ENCODE peak calls at places on chromosomes 12 and 14, in ten cellular contexts. T is effector memory CD4-positive, alpha-beta T cell; J is stomach; E is heart left ventricle; D is lung; W is left ventricle myocardium inferior; R is thoracic aorta; M is cardiac muscle cell; Y is psoas muscle; C is IMR-90. O is an unnamed sample.

GRCh38 chr12:26704214-26704613 is 128.8 kb downstream of the ITPR2 start:
- DNase-seq in R (no peak), C (no peak), D (no peak), W (no peak), T (no peak), E (no peak), M (no peak), J (no peak), Y (no peak), O (no peak)

GRCh38 chr14:77973246-77973645 is 173.3 kb downstream of the ADCK1 start:
- DNase-seq in Y (no peak), M (no peak), J (no peak), W (no peak), D (no peak), E (no peak), R (no peak), T (no peak), C (no peak), O (no peak)

GRCh38 chr12:22687677-22688076 is 62.7 kb downstream of the ETNK1 start:
- DNase-seq in W (no peak), E (no peak), J (no peak), T (no peak), R (no peak), Y (no peak), D (no peak), C (peak; percentile 77), M (peak; percentile 62), O (no peak)

GRCh38 chr12:69225251-69225910 is 14.0 kb upstream of the CPSF6 start:
- DNase-seq in D (no peak), T (no peak), M (no peak), C (no peak), Y (no peak), W (no peak), R (no peak), J (no peak), E (no peak), O (no peak)

GRCh38 chr14:98766818-98767217 is 505.2 kb downstream of the BCL11B start:
- DNase-seq in M (no peak), J (no peak), C (no peak), D (peak; percentile 18), Y (no peak), E (no peak), T (no peak), R (no peak), W (no peak), O (no peak)

GRCh38 chr12:53977596-53978464 is 3.1 kb upstream of the HOTAIR start:
- DNase-seq in D (no peak), E (no peak), T (no peak), C (no peak), W (no peak), R (no peak), J (no peak), Y (peak; percentile 30), M (no peak), O (no peak)

GRCh38 chr12:51326762-51327439 is 2.9 kb upstream of the BIN2 start:
- DNase-seq in J (no peak), C (peak; percentile 49), W (no peak), D (no peak), M (peak; percentile 94), E (no peak), R (no peak), Y (no peak), T (no peak), O (no peak)

GRCh38 chr14:92943855-92944570 is 21.1 kb downstream of the CHGA start:
- DNase-seq in R (no peak), C (peak; percentile 5), M (peak; percentile 45), T (no peak), W (no peak), E (no peak), Y (peak; percentile 28), J (no peak), D (no peak), O (no peak)

GRCh38 chr12:28857327-28857726 is 291.8 kb upstream of the FAR2 start:
- DNase-seq in Y (no peak), R (no peak), W (no peak), D (no peak), T (no peak), C (no peak), M (no peak), J (no peak), E (no peak), O (no peak)

GRCh38 chr12:130970165-130970907 is 16.6 kb downstream of the ADGRD1 start:
- DNase-seq in M (no peak), J (no peak), W (no peak), E (no peak), Y (no peak), R (no peak), C (no peak), T (no peak), D (no peak), O (no peak)

GRCh38 chr12:80268924-80269749 is 169.8 kb downstream of the OTOGL start:
- DNase-seq in R (no peak), W (no peak), M (peak; percentile 52), D (no peak), C (peak; percentile 93), J (no peak), E (no peak), Y (no peak), T (no peak), O (no peak)

GRCh38 chr14:94470311-94470710 is 5.7 kb downstream of the SERPINA9 start:
- DNase-seq in Y (no peak), R (no peak), W (no peak), C (no peak), E (no peak), T (no peak), D (no peak), M (no peak), J (no peak), O (peak; percentile 18)

GRCh38 chr14:91317381-91318313 is 73.1 kb upstream of the GPR68 start:
- DNase-seq in M (peak; percentile 71), C (no peak), W (peak; percentile 82), D (peak; percentile 83), T (peak; percentile 57), R (no peak), E (peak; percentile 83), J (peak; percentile 83), Y (peak; percentile 84), O (peak; percentile 32)

GRCh38 chr12:133120385-133121191 is 9.5 kb downstream of the ZNF891 start:
- DNase-seq in T (no peak), E (no peak), M (no peak), J (no peak), W (no peak), C (no peak), D (no peak), Y (no peak), R (no peak), O (no peak)
- H3K9me3 ChIP-seq in T (peaks cover 86% of the 10 kb centered on the region), E (peaks cover 23% of the 10 kb centered on the region), M (peaks cover 21% of the 10 kb centered on the region), J (peaks cover 100% of the 10 kb centered on the region), W (peaks cover 100% of the 10 kb centered on the region), C (peaks cover 76% of the 10 kb centered on the region), D (peaks cover 83% of the 10 kb centered on the region), Y (peaks cover 98% of the 10 kb centered on the region), R (peaks cover 98% of the 10 kb centered on the region), O (peaks cover 93% of the 10 kb centered on the region)

GRCh38 chr12:100026241-100026640 is 41.5 kb upstream of the ANKS1B start:
- DNase-seq in Y (no peak), J (no peak), D (no peak), C (peak; percentile 57), E (no peak), R (no peak), T (no peak), W (no peak), M (no peak), O (no peak)
- H3K27ac ChIP-seq in Y (no peak overlapping the region), J (no peak overlapping the region), D (no peak overlapping the region), C (no peak overlapping the region), E (no peak overlapping the region), R (no peak overlapping the region), T (no peak overlapping the region), W (no peak overlapping the region), M (no peak overlapping the region), O (no peak overlapping the region)

DNA sequence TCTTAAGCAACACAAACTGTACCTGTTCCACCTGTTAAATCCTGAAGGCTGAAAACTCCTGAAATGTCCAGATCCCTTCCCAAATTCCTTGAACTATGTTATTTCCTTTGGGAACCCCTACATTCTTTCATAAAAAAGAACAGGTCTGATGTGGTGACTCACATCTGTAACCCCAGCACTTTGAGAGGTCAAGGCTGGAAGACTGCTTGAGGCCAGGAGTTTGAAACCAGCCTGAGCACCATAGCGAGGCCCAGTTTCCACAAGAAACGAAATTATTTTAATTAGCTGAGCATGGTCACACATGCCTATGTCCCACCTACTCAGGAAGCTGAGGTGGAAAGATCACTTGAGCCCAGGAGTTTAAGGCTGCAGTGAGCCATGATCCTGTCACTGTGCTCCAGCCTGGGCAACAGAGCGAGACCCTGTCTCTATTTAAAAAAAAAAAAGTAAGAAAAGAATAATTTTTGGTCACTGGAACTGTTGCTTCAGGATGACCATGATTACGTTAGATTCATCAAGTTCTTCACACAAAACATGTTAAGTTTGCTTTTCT is 84.3 kb downstream of the PHLDA1 start:
- DNase-seq in M (no peak), R (no peak), J (no peak), C (no peak), D (no peak), T (no peak), W (no peak), Y (no peak), E (no peak), O (no peak)
- H3K4me1 ChIP-seq in M (no peaks in the 10 kb centered on the region), R (peaks cover 29% of the 10 kb centered on the region), J (peaks cover 25% of the 10 kb centered on the region), C (peaks cover 18% of the 10 kb centered on the region), D (peaks cover 10% of the 10 kb centered on the region), T (peaks cover 12% of the 10 kb centered on the region), W (peaks cover 25% of the 10 kb centered on the region), Y (no peaks in the 10 kb centered on the region), E (peaks cover 5% of the 10 kb centered on the region), O (peaks cover 10% of the 10 kb centered on the region)

DNA sequence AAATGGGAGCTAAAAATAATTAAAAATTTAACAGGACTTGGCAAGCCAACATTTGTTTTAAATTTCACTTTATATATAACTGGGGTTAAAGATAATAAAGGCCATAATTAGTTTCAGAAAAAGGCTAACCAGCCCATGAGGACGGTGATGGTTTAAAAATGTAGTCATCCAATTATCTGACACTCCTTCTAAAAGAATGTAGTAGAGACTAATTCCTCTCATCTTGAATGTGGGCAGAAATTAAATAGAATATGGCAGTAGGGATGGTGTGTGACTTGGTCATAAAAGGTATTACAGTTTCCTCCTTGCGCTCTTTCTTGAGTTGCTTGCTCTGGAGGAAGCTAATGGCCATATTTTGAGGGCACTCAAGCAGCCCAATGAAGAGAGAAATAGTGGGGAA is 49.1 kb upstream of the PTPRB start:
- DNase-seq in C (no peak), E (no peak), J (no peak), M (no peak), R (no peak), T (no peak), W (no peak), D (no peak), Y (no peak), O (no peak)
- H3K9me3 ChIP-seq in C (no peaks in the 10 kb centered on the region), E (no peaks in the 10 kb centered on the region), J (no peaks in the 10 kb centered on the region), M (no peaks in the 10 kb centered on the region), R (no peaks in the 10 kb centered on the region), T (no peaks in the 10 kb centered on the region), W (no peaks in the 10 kb centered on the region), D (no peaks in the 10 kb centered on the region), Y (no peaks in the 10 kb centered on the region), O (no peaks in the 10 kb centered on the region)

GRCh38 chr12:71695782-71696181 is 9.9 kb downstream of the TMEM19 start:
- DNase-seq in J (no peak), Y (no peak), W (no peak), R (no peak), M (no peak), D (no peak), E (no peak), T (no peak), C (no peak), O (no peak)
- H3K27ac ChIP-seq in J (no peak overlapping the region), Y (no peak overlapping the region), W (no peak overlapping the region), R (no peak overlapping the region), M (peak overlapping the region; percentile 94), D (no peak overlapping the region), E (no peak overlapping the region), T (no peak overlapping the region), C (no peak overlapping the region), O (no peak overlapping the region)

O was measured in ascending aorta.